ENCODE peak calls at places on chromosomes 3 and 15, in six cellular contexts. F, R, Y, P, E and W are unnamed samples.

GRCh38 chr3:190575441-190576190 is 61.7 kb downstream of the IL1RAP start:
- ATAC-seq in F (no peak), Y (no peak), P (no peak), R (no peak), E (no peak), W (no peak)

GRCh38 chr3:71399478-71399877 is 184.1 kb downstream of the FOXP1 start:
- ATAC-seq in F (peak), E (no peak), Y (no peak), R (no peak), P (no peak), W (no peak)

GRCh38 chr3:112413074-112413473 is 80.1 kb downstream of the CD200 start:
- ATAC-seq in F (no peak), E (no peak), P (no peak), R (no peak), Y (no peak), W (no peak)

GRCh38 chr15:66734961-66735908 is 33.2 kb downstream of the SMAD6 start:
- ATAC-seq in P (no peak), R (no peak), Y (no peak), F (no peak), E (no peak), W (no peak)

GRCh38 chr3:119145128-119145499 is 851 bp upstream of the TEX55 start:
- ATAC-seq in R (peak), E (no peak), P (peak), F (peak), Y (no peak), W (no peak)

GRCh38 chr3:17442332-17443049 is 299.9 kb downstream of the TBC1D5 start:
- ATAC-seq in Y (peak), E (no peak), P (no peak), F (peak), R (no peak), W (no peak)

GRCh38 chr3:160052385-160053047 is 63.9 kb downstream of the IL12A start:
- ATAC-seq in P (no peak), Y (no peak), E (no peak), F (peak), R (peak), W (peak)

GRCh38 chr3:25854635-25855034 is 64.7 kb downstream of the OXSM start:
- ATAC-seq in P (no peak), R (peak), E (peak), Y (peak), F (peak), W (peak)

GRCh38 chr3:143736651-143737050 is 111.6 kb downstream of the SLC9A9 start:
- ATAC-seq in F (no peak), E (no peak), P (no peak), Y (no peak), R (no peak), W (no peak)

GRCh38 chr3:117407317-117407716 is 697.7 kb downstream of the TUSC7 start:
- ATAC-seq in P (peak), Y (no peak), E (no peak), R (peak), F (peak), W (no peak)

GRCh38 chr3:38950585-38950984 is 101.2 kb downstream of the SCN11A start:
- ATAC-seq in R (no peak), P (no peak), Y (no peak), F (no peak), E (no peak), W (no peak)

GRCh38 chr15:51126842-51127241 is 32.1 kb upstream of the TNFAIP8L3 start:
- ATAC-seq in P (no peak), Y (no peak), F (no peak), E (no peak), R (no peak), W (no peak)

GRCh38 chr15:50128266-50128665 is 9.2 kb upstream of the ATP8B4 start:
- ATAC-seq in R (peak), E (no peak), Y (peak), F (peak), P (no peak), W (no peak)

GRCh38 chr3:195129644-195130492 is 141.1 kb downstream of the XXYLT1 start:
- ATAC-seq in E (no peak), F (no peak), P (peak), Y (peak), R (no peak), W (no peak)

GRCh38 chr3:153293222-153293621 is 131.2 kb downstream of the RAP2B start:
- ATAC-seq in R (peak), E (no peak), F (no peak), Y (no peak), P (no peak), W (peak)

GRCh38 chr3:184082465-184082864 is 14.4 kb upstream of the HTR3E start:
- ATAC-seq in F (no peak), E (no peak), R (no peak), Y (no peak), P (no peak), W (no peak)

DNA sequence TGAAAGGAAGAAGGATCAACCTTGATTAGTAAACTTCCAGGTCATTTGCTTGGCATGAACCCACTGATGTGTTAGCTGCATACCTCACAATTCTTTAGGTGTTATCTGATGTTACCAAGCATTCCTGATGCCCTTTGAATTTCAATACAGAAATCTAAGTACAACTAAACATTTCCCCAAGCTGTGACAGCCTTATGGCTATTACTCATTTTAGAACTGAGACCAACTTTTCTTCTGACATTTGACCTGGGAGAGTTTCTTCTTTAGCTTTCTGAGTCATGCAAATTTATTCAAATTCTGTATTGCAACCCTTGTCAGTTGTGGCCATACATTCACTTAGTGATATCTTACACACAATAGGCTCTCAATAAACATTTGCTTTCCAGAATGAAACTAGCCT is 124.3 kb downstream of the TIGIT start:
- ATAC-seq in E (no peak), P (peak), Y (no peak), R (no peak), F (no peak), W (no peak)
- TF ChIP-seq POLR2A in E (no peak), P (no peak), Y (no peak), R (no peak), F (no peak), W (no peak)

DNA sequence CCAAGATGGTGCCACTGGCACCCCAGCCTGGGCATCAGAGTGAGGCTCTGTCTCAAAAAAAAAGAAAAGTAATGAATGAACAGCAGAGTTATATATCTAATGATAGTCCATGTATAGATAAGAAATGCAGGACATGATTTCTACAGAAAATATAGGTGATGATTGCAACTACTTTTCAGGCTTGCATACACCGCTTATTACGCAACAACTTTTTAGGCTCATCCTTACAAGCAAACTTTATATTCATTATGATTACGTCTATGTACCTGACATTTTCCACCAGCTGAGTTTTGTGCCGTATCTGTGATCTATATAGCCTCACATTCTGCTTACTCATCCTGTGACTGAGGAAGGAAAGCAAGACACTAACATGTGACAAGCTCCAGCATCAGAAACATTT is 906.3 kb downstream of the ZPLD1 start:
- ATAC-seq in R (no peak), Y (no peak), E (no peak), P (no peak), F (no peak), W (no peak)
- H3K27ac ChIP-seq in R (no peak), Y (no peak), E (no peak), P (no peak), F (no peak), W (no peak)

DNA sequence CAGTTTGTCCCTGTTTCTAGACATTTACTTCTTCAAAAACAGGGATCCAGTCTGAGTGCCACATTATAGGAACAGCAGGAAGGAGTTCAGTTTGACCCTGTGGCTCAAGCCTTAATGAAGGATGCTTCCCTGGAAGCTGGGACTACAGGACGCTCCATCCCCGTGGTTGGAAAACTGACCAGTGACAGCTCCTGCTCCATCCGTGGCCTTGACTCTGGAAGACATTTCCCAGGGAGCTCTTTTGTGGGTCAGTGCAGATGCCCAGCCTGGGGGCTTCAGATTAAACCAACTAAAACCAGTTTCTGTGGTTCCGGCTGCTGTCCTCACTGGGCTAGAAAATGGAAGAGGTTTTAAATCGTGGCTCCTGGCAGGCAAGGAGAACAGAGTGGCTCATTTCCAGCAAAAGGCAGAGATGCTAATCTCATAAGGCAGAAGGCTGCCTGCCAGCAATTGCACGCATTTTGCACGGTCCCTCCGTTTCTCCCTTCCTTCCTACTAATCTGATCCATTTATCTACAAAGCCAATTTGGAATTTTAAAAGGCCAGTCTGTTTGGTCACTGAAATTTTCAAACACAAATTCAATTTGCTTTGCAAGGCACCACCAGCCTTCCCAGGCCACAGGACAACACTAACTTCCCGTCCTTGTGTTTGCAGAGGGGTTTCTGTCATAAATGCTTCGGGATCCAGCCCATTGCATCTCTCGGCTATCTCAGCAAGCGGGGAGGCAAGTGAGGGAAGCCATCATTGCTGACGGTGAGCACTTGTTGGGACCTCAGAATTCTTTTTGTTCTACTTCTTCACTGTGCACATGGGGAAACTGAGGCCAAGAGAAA is 6.2 kb upstream of the SSUH2 start:
- ATAC-seq in E (no peak), R (no peak), P (no peak), F (no peak), Y (no peak), W (no peak)
- TF ChIP-seq EP300 in E (no peak), R (no peak), P (no peak), F (no peak), Y (no peak), W (no peak)

DNA sequence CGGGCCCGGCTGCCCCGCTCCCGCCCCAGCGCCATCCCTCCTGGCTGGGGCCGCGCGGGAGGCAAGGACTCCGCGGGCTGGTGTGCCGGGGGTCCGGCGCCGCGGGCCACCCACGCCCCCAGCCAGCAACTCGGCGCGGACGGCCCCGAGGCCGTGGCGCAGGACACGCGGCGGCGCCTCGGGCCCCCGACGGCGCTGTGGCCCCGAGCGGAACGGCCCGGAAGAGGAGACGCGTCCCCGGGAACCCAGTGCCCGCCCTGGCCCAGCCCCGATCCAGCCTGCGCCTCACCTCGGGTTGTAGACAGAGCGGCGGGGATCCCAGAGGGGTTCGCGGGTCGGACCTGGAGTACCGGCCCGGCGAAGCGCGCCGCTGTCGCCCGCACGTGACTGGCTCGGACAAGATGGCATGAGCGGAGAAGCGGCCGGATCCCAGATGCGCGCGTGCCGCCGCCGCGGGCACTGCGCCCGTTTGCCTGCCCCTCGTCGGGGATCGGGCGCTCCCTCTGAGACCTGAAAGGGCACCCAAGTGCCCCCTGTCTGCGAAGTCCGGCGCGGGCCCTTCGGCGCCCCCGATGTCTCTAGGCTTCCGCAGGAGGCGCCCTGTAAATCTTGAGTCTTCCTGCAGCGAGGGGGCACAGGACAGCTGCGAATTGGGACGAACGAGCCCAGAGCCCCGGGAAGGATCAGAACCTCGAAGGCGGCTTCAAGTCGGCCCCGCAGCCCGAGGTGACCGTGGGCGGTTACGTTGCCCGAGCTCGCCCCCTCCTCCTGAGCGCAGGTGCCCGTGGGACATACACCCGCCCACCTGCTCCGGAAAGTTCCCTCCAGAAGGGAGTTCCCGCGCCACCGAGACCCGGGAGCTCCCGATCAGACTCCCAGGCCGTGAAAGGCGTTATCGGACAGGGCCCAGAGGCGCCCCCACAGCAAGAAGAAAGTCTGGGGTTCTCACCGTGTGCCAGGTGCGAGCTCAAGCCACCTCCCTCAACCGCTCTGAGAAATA is 598 bp upstream of the SFMBT1 start:
- ATAC-seq in R (peak), Y (peak), F (no peak), E (peak), P (peak), W (peak)
- TF ChIP-seq POLR2A in R (no peak), Y (no peak), F (no peak), E (no peak), P (peak), W (no peak)

DNA sequence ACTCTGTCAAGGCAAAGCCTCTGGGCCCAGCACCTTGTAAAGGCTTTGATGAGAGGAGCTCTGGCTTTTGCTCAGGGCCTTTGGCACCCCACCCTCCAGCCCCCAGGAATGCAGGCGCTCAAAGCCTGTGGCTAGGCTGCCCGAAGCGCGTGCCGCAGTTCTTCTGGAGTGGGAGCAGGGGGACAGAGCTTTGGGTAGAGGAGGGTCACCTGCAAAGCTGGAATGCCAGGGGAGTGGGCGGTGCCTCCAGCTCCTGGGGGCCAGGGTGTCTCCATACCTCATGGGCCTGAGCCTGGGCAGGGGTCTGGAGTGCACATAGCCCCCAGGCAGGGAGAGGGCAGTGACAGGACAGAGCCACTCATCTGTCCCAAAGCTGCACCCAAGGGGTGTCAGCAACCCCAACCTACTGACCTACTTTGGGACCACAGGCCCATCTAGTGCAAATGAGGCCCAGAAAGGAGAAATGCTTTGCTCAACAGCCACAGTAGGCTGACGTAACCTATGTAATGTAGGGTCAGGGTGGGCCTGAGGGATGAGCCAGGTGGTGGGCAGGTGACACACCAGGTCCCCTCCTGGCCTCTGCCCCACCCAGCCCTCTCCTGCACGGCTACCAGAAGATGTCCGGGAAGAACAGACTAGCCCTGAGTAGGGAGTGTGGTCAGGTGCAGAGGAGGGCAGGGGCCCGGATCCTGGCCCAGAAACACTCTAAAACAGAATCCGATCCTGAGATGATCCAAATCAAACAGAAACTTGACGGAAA is 2.2 kb upstream of the CALML4 start:
- ATAC-seq in R (no peak), E (no peak), Y (no peak), P (no peak), F (no peak), W (no peak)
- H3K27ac ChIP-seq in R (no peak), E (peak), Y (peak), P (no peak), F (no peak), W (no peak)

GRCh38 chr3:31879365-31879764 is 101.7 kb downstream of the OSBPL10 start:
- ATAC-seq in R (no peak), F (no peak), P (no peak), E (no peak), Y (no peak), W (no peak)

GRCh38 chr3:31877559-31877958 is 103.5 kb downstream of the OSBPL10 start:
- ATAC-seq in E (no peak), Y (no peak), F (no peak), R (no peak), P (no peak), W (no peak)

GRCh38 chr3:31880482-31881078 is 100.5 kb downstream of the OSBPL10 start:
- ATAC-seq in R (no peak), Y (no peak), P (no peak), E (no peak), F (no peak), W (no peak)

GRCh38 chr3:31880020-31880419 is 101.0 kb downstream of the OSBPL10 start:
- ATAC-seq in R (peak), F (peak), P (no peak), Y (no peak), E (peak), W (no peak)

DNA sequence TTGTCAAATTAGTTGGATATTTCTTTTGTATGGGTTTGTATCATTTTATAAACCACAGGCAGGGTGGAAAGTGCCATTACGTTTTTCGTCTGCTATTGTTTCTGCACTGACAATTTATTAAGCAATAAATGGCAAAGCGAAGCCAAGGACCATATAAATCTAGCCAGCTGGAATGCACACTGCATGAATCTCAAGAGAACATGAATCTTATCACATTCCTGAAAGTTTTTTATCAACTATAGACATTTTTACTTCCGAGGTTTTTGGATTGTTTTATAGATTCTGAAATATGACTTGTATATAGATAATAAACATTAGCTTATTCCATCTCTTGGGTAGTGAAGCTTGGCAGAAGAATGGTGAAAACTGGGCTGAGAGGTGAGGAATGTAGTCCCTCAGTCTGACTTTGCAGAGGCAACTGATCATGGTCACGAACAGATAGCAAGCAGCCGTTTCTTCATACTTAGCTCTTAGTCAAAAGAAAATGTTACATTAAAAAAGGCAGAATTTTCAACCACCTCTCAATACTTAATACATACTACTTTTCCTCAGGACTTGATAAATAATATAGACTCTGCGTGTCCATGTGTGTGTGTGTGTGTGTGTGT is 102.7 kb downstream of the OSBPL10 start:
- ATAC-seq in E (no peak), F (no peak), Y (no peak), P (no peak), R (no peak), W (peak)
- TF ChIP-seq EP300 in E (no peak), F (no peak), Y (no peak), P (no peak), R (no peak), W (no peak)

GRCh38 chr3:49469876-49470713 is at the start of gene DAG1:
- ATAC-seq in R (peak), Y (peak), E (peak), F (peak), P (peak), W (peak)
- TF ChIP-seq POLR2A in R (peak), Y (peak), E (peak), F (peak), P (peak), W (peak)